ENCODE peak calls at places on chromosomes 7 and 10, in seven cellular contexts. One of them, this sample, is unnamed. For H3K27me3, the result is how much of the 10 kb centered on the place peaks cover.

GRCh38 chr10:95374597-95375209 is 83.9 kb upstream of the PDLIM1 start:
- DNase-seq in heart left ventricle: peak
- DNase-seq in neural progenitor cell: peak
- DNase-seq in stomach: peak
- DNase-seq in cardiac muscle cell: peak
- DNase-seq in hepatocyte: peak
- DNase-seq in CD4-positive, alpha-beta T cell: peak
- DNase-seq in this sample: peak

GRCh38 chr7:98202367-98203195 is 8.7 kb upstream of the BHLHA15 start:
- DNase-seq in heart left ventricle: no peak
- DNase-seq in neural progenitor cell: no peak
- DNase-seq in stomach: no peak
- DNase-seq in cardiac muscle cell: no peak
- DNase-seq in hepatocyte: no peak
- DNase-seq in CD4-positive, alpha-beta T cell: peak
- DNase-seq in this sample: no peak

GRCh38 chr10:15118615-15119014 is 21.5 kb downstream of the RPP38 start:
- DNase-seq in heart left ventricle: no peak
- DNase-seq in neural progenitor cell: no peak
- DNase-seq in stomach: no peak
- DNase-seq in cardiac muscle cell: no peak
- DNase-seq in hepatocyte: no peak
- DNase-seq in CD4-positive, alpha-beta T cell: no peak
- DNase-seq in this sample: no peak

GRCh38 chr7:157318015-157318706 is 18.6 kb upstream of the DNAJB6 start:
- DNase-seq in heart left ventricle: peak
- DNase-seq in neural progenitor cell: no peak
- DNase-seq in stomach: peak
- DNase-seq in cardiac muscle cell: no peak
- DNase-seq in hepatocyte: no peak
- DNase-seq in CD4-positive, alpha-beta T cell: no peak
- DNase-seq in this sample: no peak

GRCh38 chr7:732094-732541 is 5.0 kb upstream of the PRKAR1B start:
- DNase-seq in heart left ventricle: peak
- DNase-seq in neural progenitor cell: no peak
- DNase-seq in stomach: peak
- DNase-seq in cardiac muscle cell: no peak
- DNase-seq in hepatocyte: peak
- DNase-seq in CD4-positive, alpha-beta T cell: peak
- DNase-seq in this sample: peak

GRCh38 chr7:147909712-147910111 is 680.9 kb upstream of the C7orf33 start:
- DNase-seq in heart left ventricle: no peak
- DNase-seq in neural progenitor cell: no peak
- DNase-seq in stomach: no peak
- DNase-seq in cardiac muscle cell: no peak
- DNase-seq in hepatocyte: no peak
- DNase-seq in CD4-positive, alpha-beta T cell: no peak
- DNase-seq in this sample: no peak

GRCh38 chr10:14588084-14588937 is 186.4 kb downstream of the FAM107B start:
- DNase-seq in heart left ventricle: no peak
- DNase-seq in neural progenitor cell: no peak
- DNase-seq in stomach: no peak
- DNase-seq in cardiac muscle cell: peak
- DNase-seq in hepatocyte: peak
- DNase-seq in CD4-positive, alpha-beta T cell: peak
- DNase-seq in this sample: no peak

GRCh38 chr10:2980791-2981360 is 86.5 kb upstream of the PFKP start:
- DNase-seq in heart left ventricle: no peak
- DNase-seq in neural progenitor cell: no peak
- DNase-seq in stomach: no peak
- DNase-seq in cardiac muscle cell: peak
- DNase-seq in hepatocyte: no peak
- DNase-seq in CD4-positive, alpha-beta T cell: no peak
- DNase-seq in this sample: no peak

GRCh38 chr10:113529575-113529974 is 23.3 kb upstream of the HABP2 start:
- DNase-seq in heart left ventricle: no peak
- DNase-seq in neural progenitor cell: no peak
- DNase-seq in stomach: peak
- DNase-seq in cardiac muscle cell: no peak
- DNase-seq in hepatocyte: no peak
- DNase-seq in CD4-positive, alpha-beta T cell: no peak
- DNase-seq in this sample: no peak

GRCh38 chr7:45147858-45148652 is 9.5 kb upstream of the RAMP3 start:
- DNase-seq in heart left ventricle: no peak
- DNase-seq in neural progenitor cell: no peak
- DNase-seq in stomach: no peak
- DNase-seq in cardiac muscle cell: peak
- DNase-seq in hepatocyte: no peak
- DNase-seq in CD4-positive, alpha-beta T cell: no peak
- DNase-seq in this sample: no peak

GRCh38 chr7:150849204-150849775 is 3.0 kb upstream of the AOC1 start:
- DNase-seq in heart left ventricle: no peak
- DNase-seq in neural progenitor cell: no peak
- DNase-seq in stomach: no peak
- DNase-seq in cardiac muscle cell: no peak
- DNase-seq in hepatocyte: no peak
- DNase-seq in CD4-positive, alpha-beta T cell: no peak
- DNase-seq in this sample: no peak

GRCh38 chr10:101609481-101609880 is 21.4 kb downstream of the DPCD start:
- DNase-seq in heart left ventricle: no peak
- DNase-seq in neural progenitor cell: no peak
- DNase-seq in stomach: no peak
- DNase-seq in cardiac muscle cell: no peak
- DNase-seq in hepatocyte: no peak
- DNase-seq in CD4-positive, alpha-beta T cell: no peak
- DNase-seq in this sample: no peak

GRCh38 chr10:17068953-17069352 is 60.7 kb downstream of the CUBN start:
- DNase-seq in heart left ventricle: no peak
- DNase-seq in neural progenitor cell: no peak
- DNase-seq in stomach: no peak
- DNase-seq in cardiac muscle cell: no peak
- DNase-seq in hepatocyte: no peak
- DNase-seq in CD4-positive, alpha-beta T cell: no peak
- DNase-seq in this sample: no peak

GRCh38 chr7:33276729-33277128 is 147.4 kb downstream of the BBS9 start:
- DNase-seq in heart left ventricle: no peak
- DNase-seq in neural progenitor cell: no peak
- DNase-seq in stomach: no peak
- DNase-seq in cardiac muscle cell: no peak
- DNase-seq in hepatocyte: no peak
- DNase-seq in CD4-positive, alpha-beta T cell: no peak
- DNase-seq in this sample: no peak
- TF ChIP-seq CTCF in heart left ventricle: no peak
- TF ChIP-seq CTCF in neural progenitor cell: no peak
- TF ChIP-seq CTCF in stomach: no peak
- TF ChIP-seq CTCF in cardiac muscle cell: no peak
- TF ChIP-seq CTCF in hepatocyte: no peak
- TF ChIP-seq CTCF in CD4-positive, alpha-beta T cell: no peak
- TF ChIP-seq CTCF in this sample: no peak

DNA sequence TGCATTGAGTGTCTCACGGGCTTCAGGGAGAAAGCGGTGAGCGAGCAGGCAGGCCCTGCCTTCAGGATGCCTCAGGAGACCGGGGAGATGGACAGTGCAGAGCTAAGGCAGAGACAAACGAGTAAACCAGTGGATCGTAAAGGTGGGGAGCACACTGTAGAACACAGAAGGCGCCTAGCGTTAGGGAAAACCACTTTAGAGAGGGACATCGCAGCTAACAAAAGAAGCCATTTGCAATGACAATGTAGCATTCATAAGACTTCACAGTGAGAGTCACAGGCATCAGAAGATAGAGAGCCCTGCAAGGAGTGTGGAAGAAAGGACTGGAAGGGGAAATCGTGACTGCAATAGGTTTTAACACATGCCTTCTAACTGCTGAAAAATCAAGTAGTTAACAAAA is 54.9 kb upstream of the TMEM273 start:
- DNase-seq in heart left ventricle: no peak
- DNase-seq in neural progenitor cell: peak
- DNase-seq in stomach: no peak
- DNase-seq in cardiac muscle cell: no peak
- DNase-seq in hepatocyte: no peak
- DNase-seq in CD4-positive, alpha-beta T cell: no peak
- DNase-seq in this sample: no peak
- H3K27me3 ChIP-seq in heart left ventricle: under half
- H3K27me3 ChIP-seq in neural progenitor cell: under half
- H3K27me3 ChIP-seq in stomach: under half
- H3K27me3 ChIP-seq in cardiac muscle cell: under half
- H3K27me3 ChIP-seq in hepatocyte: under half
- H3K27me3 ChIP-seq in CD4-positive, alpha-beta T cell: under half
- H3K27me3 ChIP-seq in this sample: under half

DNA sequence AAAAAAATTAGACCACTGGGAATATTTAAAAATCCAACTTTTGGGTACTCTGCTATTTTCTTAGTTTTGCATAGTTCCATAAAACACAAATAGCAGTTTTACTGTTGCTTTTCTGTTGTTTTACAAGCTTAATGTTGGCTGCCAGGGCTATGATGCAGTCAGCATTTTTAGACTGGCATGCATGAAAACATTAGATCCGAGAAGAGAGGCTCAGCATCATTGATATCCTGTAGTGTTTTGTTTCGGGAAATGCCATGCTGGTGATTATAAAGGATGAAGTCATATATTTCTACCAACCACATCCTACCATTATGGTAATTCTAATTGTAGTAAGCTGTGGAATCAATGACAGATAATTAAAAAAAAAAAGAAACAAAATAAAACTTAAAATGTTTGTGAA is 104.6 kb downstream of the MBL2 start:
- DNase-seq in heart left ventricle: no peak
- DNase-seq in neural progenitor cell: no peak
- DNase-seq in stomach: no peak
- DNase-seq in cardiac muscle cell: no peak
- DNase-seq in hepatocyte: no peak
- DNase-seq in CD4-positive, alpha-beta T cell: no peak
- DNase-seq in this sample: no peak
- TF ChIP-seq CTCF in heart left ventricle: no peak
- TF ChIP-seq CTCF in neural progenitor cell: no peak
- TF ChIP-seq CTCF in stomach: no peak
- TF ChIP-seq CTCF in cardiac muscle cell: no peak
- TF ChIP-seq CTCF in hepatocyte: no peak
- TF ChIP-seq CTCF in CD4-positive, alpha-beta T cell: no peak
- TF ChIP-seq CTCF in this sample: no peak

GRCh38 chr7:117323877-117324699 is 1.2 kb upstream of the WNT2 start:
- DNase-seq in heart left ventricle: peak
- DNase-seq in neural progenitor cell: peak
- DNase-seq in stomach: no peak
- DNase-seq in cardiac muscle cell: peak
- DNase-seq in hepatocyte: peak
- DNase-seq in CD4-positive, alpha-beta T cell: no peak
- DNase-seq in this sample: peak

GRCh38 chr7:117322741-117323584 is at the start of gene WNT2:
- DNase-seq in heart left ventricle: no peak
- DNase-seq in neural progenitor cell: peak
- DNase-seq in stomach: no peak
- DNase-seq in cardiac muscle cell: peak
- DNase-seq in hepatocyte: peak
- DNase-seq in CD4-positive, alpha-beta T cell: no peak
- DNase-seq in this sample: no peak

GRCh38 chr7:117325836-117326235 is 3.0 kb upstream of the WNT2 start:
- DNase-seq in heart left ventricle: no peak
- DNase-seq in neural progenitor cell: no peak
- DNase-seq in stomach: no peak
- DNase-seq in cardiac muscle cell: peak
- DNase-seq in hepatocyte: no peak
- DNase-seq in CD4-positive, alpha-beta T cell: no peak
- DNase-seq in this sample: no peak

GRCh38 chr7:117323585-117323876 is 673 bp upstream of the WNT2 start:
- DNase-seq in heart left ventricle: no peak
- DNase-seq in neural progenitor cell: peak
- DNase-seq in stomach: no peak
- DNase-seq in cardiac muscle cell: peak
- DNase-seq in hepatocyte: no peak
- DNase-seq in CD4-positive, alpha-beta T cell: no peak
- DNase-seq in this sample: no peak

DNA sequence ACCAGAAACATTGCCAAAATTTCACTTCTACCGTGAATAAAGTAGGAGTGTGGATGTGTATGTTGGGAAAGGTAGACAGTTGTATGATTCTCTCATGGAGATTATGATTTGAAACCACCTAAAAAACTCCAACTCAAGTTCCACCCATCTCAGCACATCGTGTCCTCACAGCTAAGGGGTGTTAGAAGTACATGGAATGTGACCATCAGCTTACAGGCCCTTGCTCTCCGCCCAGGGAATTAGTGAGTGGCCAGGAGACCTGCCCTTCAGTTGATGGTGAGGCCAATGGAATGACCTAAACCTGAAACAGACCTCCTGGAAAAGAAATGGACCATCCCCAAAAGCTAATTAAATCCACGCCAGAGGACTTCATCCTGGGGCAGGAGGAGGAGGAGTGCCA is 2.1 kb upstream of the WNT2 start:
- DNase-seq in heart left ventricle: no peak
- DNase-seq in neural progenitor cell: peak
- DNase-seq in stomach: no peak
- DNase-seq in cardiac muscle cell: no peak
- DNase-seq in hepatocyte: no peak
- DNase-seq in CD4-positive, alpha-beta T cell: no peak
- DNase-seq in this sample: no peak
- H3K27me3 ChIP-seq in heart left ventricle: under half
- H3K27me3 ChIP-seq in neural progenitor cell: half or more
- H3K27me3 ChIP-seq in stomach: under half
- H3K27me3 ChIP-seq in cardiac muscle cell: under half
- H3K27me3 ChIP-seq in hepatocyte: under half
- H3K27me3 ChIP-seq in CD4-positive, alpha-beta T cell: half or more
- H3K27me3 ChIP-seq in this sample: under half

DNA sequence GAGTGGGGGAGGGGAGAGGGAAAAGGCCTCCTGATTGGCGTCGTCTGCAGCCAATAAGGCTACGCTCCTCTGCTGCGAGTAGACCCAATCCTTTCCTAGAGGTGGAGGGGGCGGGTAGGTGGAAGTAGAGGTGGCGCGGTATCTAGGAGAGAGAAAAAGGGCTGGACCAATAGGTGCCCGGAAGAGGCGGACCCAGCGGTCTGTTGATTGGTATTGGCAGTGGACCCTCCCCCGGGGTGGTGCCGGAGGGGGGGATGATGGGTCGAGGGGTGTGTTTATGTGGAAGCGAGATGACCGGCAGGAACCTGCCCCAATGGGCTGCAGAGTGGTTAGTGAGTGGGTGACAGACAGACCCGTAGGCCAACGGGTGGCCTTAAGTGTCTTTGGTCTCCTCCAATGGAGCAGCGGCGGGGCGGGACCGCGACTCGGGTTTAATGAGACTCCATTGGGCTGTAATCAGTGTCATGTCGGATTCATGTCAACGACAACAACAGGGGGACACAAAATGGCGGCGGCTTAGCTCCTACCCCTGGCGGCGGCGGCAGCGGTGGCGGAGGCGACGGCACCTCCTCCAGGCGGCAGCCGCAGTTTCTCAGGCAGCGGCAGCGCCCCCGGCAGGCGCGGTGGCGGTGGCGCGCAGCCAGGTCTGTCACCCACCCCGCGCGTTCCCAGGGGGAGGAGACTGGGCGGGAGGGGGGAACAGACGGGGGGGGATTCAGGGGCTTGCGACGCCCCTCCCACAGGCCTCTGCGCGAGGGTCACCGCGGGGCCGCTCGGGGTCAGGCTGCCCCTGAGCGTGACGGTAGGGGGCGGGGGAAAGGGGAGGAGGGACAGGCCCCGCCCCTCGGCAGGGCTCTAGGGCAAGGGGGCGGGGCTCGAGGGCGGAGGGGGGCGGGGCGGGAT is at the start of gene KAT6B:
- DNase-seq in heart left ventricle: peak
- DNase-seq in neural progenitor cell: peak
- DNase-seq in stomach: peak
- DNase-seq in cardiac muscle cell: peak
- DNase-seq in hepatocyte: peak
- DNase-seq in CD4-positive, alpha-beta T cell: peak
- DNase-seq in this sample: peak
- TF ChIP-seq CTCF in heart left ventricle: peak
- TF ChIP-seq CTCF in neural progenitor cell: peak
- TF ChIP-seq CTCF in stomach: no peak
- TF ChIP-seq CTCF in cardiac muscle cell: peak
- TF ChIP-seq CTCF in hepatocyte: peak
- TF ChIP-seq CTCF in CD4-positive, alpha-beta T cell: peak
- TF ChIP-seq CTCF in this sample: peak

This sample was measured in psoas muscle.